ENCODE peak calls at places on chromosome 4, in four cellular contexts. H is H1, E is HepG2, M is WTC11. T is an unnamed sample.
A peak's percentile ranks its signal among the peaks of the same experiment; 100 is the strongest.

GRCh38 chr4:52714597-52715254 is 36.5 kb downstream of the ERVMER34-1 start:
- DNase-seq in H (no peak), E (no peak), M (no peak), T (no peak)

GRCh38 chr4:34766935-34767859 is 1477.1 kb downstream of the ARAP2 start:
- DNase-seq in H (no peak), E (no peak), M (no peak), T (no peak)

GRCh38 chr4:38179690-38180299 is 219.6 kb downstream of the PTTG2 start:
- DNase-seq in H (peak; percentile 86), E (peak; percentile 65), M (peak; percentile 81), T (peak; percentile 82)

GRCh38 chr4:158578476-158578875 is 56.8 kb downstream of the RXFP1 start:
- DNase-seq in H (no peak), E (peak; percentile 5), M (no peak), T (peak; percentile 57)

GRCh38 chr4:128571747-128572146 is 237.8 kb upstream of the JADE1 start:
- DNase-seq in H (no peak), E (no peak), M (no peak), T (no peak)

GRCh38 chr4:108024078-108024990 is 34.6 kb downstream of the HADH start:
- DNase-seq in H (no peak), E (no peak), M (no peak), T (no peak)

GRCh38 chr4:126419266-126419665 is 1104.5 kb downstream of the FAT4 start:
- DNase-seq in H (no peak), E (no peak), M (no peak), T (no peak)

GRCh38 chr4:29046166-29046565 is 1674.0 kb upstream of the PCDH7 start:
- DNase-seq in H (no peak), E (no peak), M (no peak), T (no peak)

GRCh38 chr4:18388029-18388428 is 366.5 kb upstream of the LCORL start:
- DNase-seq in H (no peak), E (no peak), M (no peak), T (peak; percentile 4)

GRCh38 chr4:113996599-113997177 is 17.2 kb upstream of the ARSJ start:
- DNase-seq in H (no peak), E (no peak), M (no peak), T (no peak)

GRCh38 chr4:925171-925570 is 6.9 kb downstream of the GAK start:
- DNase-seq in H (no peak), E (no peak), M (no peak), T (no peak)

GRCh38 chr4:125703443-125703842 is 388.7 kb downstream of the FAT4 start:
- DNase-seq in H (no peak), E (no peak), M (no peak), T (no peak)

GRCh38 chr4:161581262-161581661 is 582.5 kb downstream of the FSTL5 start:
- DNase-seq in H (no peak), E (no peak), M (no peak), T (no peak)

GRCh38 chr4:17781072-17781830 is at the start of gene FAM184B:
- DNase-seq in H (peak; percentile 70), E (no peak), M (peak; percentile 47), T (peak; percentile 62)

GRCh38 chr4:22999419-22999818 is 306.7 kb downstream of the GBA3 start:
- DNase-seq in H (no peak), E (peak; percentile 3), M (peak; percentile 20), T (peak; percentile 54)

GRCh38 chr4:106289737-106290136 is 26.3 kb downstream of the TBCK start:
- DNase-seq in H (no peak), E (no peak), M (no peak), T (no peak)

GRCh38 chr4:5118091-5118786 is 67.0 kb downstream of the STK32B start:
- DNase-seq in H (no peak), E (no peak), M (no peak), T (no peak)

GRCh38 chr4:24912252-24913098 is at the start of gene CCDC149:
- DNase-seq in H (peak; percentile 79), E (peak; percentile 13), M (peak; percentile 78), T (peak; percentile 83)

GRCh38 chr4:304987-305680 is at the start of gene ZNF732:
- DNase-seq in H (peak; percentile 89), E (no peak), M (peak; percentile 89), T (peak; percentile 99)

GRCh38 chr4:7222521-7222920 is 30.2 kb downstream of the SORCS2 start:
- DNase-seq in H (no peak), E (no peak), M (no peak), T (no peak)

GRCh38 chr4:112425823-112426222 is 90.2 kb downstream of the NEUROG2 start:
- DNase-seq in H (no peak), E (no peak), M (no peak), T (no peak)

GRCh38 chr4:40718571-40718970 is 31.2 kb upstream of the NSUN7 start:
- DNase-seq in H (no peak), E (no peak), M (peak; percentile 26), T (peak; percentile 48)

GRCh38 chr4:89099034-89099433 is 12.3 kb upstream of the TIGD2 start:
- DNase-seq in H (no peak), E (no peak), M (no peak), T (no peak)

GRCh38 chr4:89105726-89106125 is 5.6 kb upstream of the TIGD2 start:
- DNase-seq in H (no peak), E (no peak), M (no peak), T (no peak)

GRCh38 chr4:89100853-89101252 is 10.5 kb upstream of the TIGD2 start:
- DNase-seq in H (no peak), E (no peak), M (no peak), T (no peak)

DNA sequence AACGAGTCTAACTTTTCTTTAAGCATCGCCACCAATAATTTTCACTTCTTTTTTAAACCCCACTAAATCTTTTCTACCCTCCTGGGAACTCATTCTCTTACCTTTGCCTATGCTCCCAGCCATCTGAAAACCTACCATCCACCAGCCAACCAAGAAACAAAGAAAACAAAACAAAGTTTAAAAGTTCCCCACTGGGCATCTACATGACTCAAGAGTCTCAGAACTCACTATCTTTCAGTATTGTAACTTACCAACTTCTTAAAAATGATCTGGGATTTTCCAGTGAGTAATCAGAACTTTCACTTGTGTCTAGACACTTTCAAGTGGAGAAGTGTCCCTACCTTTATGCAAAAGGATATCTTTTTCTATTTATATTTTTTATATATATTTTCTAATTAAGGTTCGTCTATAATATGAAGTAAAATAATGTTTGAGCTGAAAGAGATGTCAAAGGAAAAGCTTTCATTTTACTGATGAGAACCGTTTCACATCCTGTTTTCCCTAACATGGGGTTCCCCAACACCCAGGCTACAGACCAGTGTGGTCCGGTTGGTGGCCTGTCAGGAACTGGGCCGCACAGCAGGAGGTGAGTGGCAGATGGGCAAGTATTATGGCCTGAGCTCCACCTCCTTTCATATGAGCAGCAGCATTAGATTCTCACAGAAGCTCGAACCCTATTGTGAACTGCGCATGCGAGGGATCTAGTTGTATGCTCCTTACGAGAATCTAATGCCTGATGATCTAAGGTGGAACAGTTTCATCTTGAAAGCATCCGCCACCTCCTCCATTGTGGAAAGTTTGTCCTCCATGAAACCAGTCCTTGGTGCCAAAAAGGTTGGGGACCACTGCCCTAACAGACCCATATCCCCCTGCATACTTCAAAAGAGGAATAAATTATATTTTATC is 9.8 kb upstream of the TIGD2 start:
- DNase-seq in H (no peak), E (no peak), M (no peak), T (no peak)
- TF ChIP-seq CREB1 in H (no peak), E (no peak), M (no peak), T (no peak)

DNA sequence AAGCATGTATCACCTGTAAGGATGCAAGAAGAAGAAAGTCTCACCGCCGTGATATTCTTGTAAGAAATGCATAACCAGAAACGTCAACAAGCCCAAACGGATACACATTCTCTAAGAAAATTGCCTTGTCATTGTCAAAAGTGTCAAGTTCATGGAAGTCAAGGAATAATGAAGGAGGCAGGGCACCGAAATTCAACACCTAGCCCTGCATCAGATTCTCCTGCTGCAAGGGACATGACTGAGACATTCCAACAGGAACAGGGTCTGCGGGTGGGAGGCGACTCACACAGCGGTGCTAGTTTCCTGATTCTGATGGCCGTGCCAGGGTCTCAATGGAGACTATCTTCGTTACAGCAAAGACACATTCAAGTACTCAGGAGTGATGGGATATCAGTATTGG is 26.7 kb downstream of the IRF2 start:
- DNase-seq in H (peak; percentile 49), E (no peak), M (peak; percentile 56), T (peak; percentile 76)
- TF ChIP-seq CREB1 in H (no peak), E (no peak), M (no peak), T (no peak)

DNA sequence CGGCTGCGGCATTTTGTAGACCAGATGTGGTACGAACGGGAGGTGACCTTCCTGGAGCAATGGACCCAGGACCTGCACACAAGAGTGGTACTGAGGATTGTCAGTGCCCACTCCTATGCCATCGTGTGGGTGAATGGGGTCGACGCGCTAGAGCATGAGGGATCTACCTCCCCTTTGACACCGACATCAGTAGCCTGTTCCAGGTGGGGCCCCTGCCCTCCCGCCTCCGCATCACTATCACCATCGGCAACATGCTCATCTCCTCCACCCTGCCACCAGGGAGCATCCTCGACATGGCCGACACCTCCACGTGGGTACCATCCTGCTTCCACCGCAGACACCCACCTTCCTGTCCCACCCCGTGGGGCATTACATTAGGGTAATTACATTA is 46.2 kb downstream of the SMARCA5 start:
- DNase-seq in H (no peak), E (no peak), M (no peak), T (peak; percentile 49)
- TF ChIP-seq CREB1 in H (no peak), E (no peak), M (no peak), T (no peak)

GRCh38 chr4:69896530-69897116 is 34.2 kb upstream of the CSN1S1 start:
- DNase-seq in H (no peak), E (peak; percentile 12), M (no peak), T (peak; percentile 53)
- TF ChIP-seq CREB1 in H (no peak), E (no peak), M (no peak), T (no peak)